ENCODE peak calls at places on chromosomes 16 and 17, in ten cellular contexts. G, N, R, Y, A, E, Q, V, X and P are unnamed samples.

GRCh38 chr16:90032664-90033346 is 13.5 kb upstream of the DBNDD1 start:
- DNase-seq in G (peak), N (no peak), R (no peak), Y (no peak), A (peak), E (no peak), Q (peak), V (no peak), X (peak), P (no peak)

GRCh38 chr17:5506307-5506706 is 19.9 kb downstream of the MIS12 start:
- DNase-seq in G (no peak), N (no peak), R (no peak), Y (no peak), A (no peak), E (no peak), Q (no peak), V (no peak), X (no peak), P (no peak)

GRCh38 chr17:58337126-58337599 is 8.6 kb upstream of the TSPOAP1 start:
- DNase-seq in G (no peak), N (no peak), R (no peak), Y (no peak), A (no peak), E (no peak), Q (no peak), V (no peak), X (no peak), P (no peak)

GRCh38 chr16:181668-182021 is 1.4 kb downstream of the HBQ1 start:
- DNase-seq in G (no peak), N (no peak), R (no peak), Y (no peak), A (no peak), E (no peak), Q (peak), V (no peak), X (peak), P (no peak)

GRCh38 chr17:58005031-58005727 is 1.9 kb downstream of the SRSF1 start:
- DNase-seq in G (no peak), N (no peak), R (no peak), Y (no peak), A (no peak), E (no peak), Q (no peak), V (no peak), X (no peak), P (no peak)

GRCh38 chr17:61997649-61998048 is 67.4 kb downstream of the MED13 start:
- DNase-seq in G (peak), N (no peak), R (no peak), Y (no peak), A (no peak), E (no peak), Q (peak), V (no peak), X (peak), P (no peak)

GRCh38 chr17:68197997-68198930 is 49.6 kb upstream of the AMZ2 start:
- DNase-seq in G (no peak), N (no peak), R (peak), Y (no peak), A (no peak), E (no peak), Q (no peak), V (peak), X (no peak), P (no peak)

GRCh38 chr17:64406321-64407200 is 15.9 kb upstream of the PECAM1 start:
- DNase-seq in G (no peak), N (no peak), R (no peak), Y (no peak), A (no peak), E (no peak), Q (no peak), V (peak), X (peak), P (no peak)

GRCh38 chr16:25419681-25420080 is 162.0 kb upstream of the ZKSCAN2 start:
- DNase-seq in G (no peak), N (no peak), R (no peak), Y (no peak), A (no peak), E (no peak), Q (no peak), V (no peak), X (no peak), P (no peak)

GRCh38 chr17:39104657-39105056 is 46.8 kb downstream of the PLXDC1 start:
- DNase-seq in G (no peak), N (no peak), R (no peak), Y (no peak), A (no peak), E (no peak), Q (no peak), V (no peak), X (no peak), P (no peak)

GRCh38 chr17:65137076-65137935 is at the start of gene RGS9:
- DNase-seq in G (peak), N (peak), R (peak), Y (peak), A (no peak), E (peak), Q (peak), V (peak), X (peak), P (peak)

GRCh38 chr16:8962393-8963009 is 1.2 kb downstream of the USP7 start:
- DNase-seq in G (no peak), N (no peak), R (peak), Y (no peak), A (no peak), E (peak), Q (no peak), V (no peak), X (no peak), P (no peak)

GRCh38 chr17:258906-259305 is 77.5 kb upstream of the DOC2B start:
- DNase-seq in G (no peak), N (peak), R (no peak), Y (no peak), A (no peak), E (no peak), Q (no peak), V (peak), X (no peak), P (no peak)

GRCh38 chr16:881219-882097 is 80.9 kb upstream of the GNG13 start:
- DNase-seq in G (no peak), N (no peak), R (no peak), Y (no peak), A (no peak), E (no peak), Q (no peak), V (no peak), X (no peak), P (no peak)

GRCh38 chr17:50047488-50048126 is 8.3 kb upstream of the ITGA3 start:
- DNase-seq in G (peak), N (peak), R (no peak), Y (no peak), A (no peak), E (no peak), Q (peak), V (no peak), X (peak), P (peak)

GRCh38 chr16:14608604-14609003 is 21.5 kb downstream of the PARN start:
- DNase-seq in G (no peak), N (no peak), R (no peak), Y (no peak), A (no peak), E (no peak), Q (no peak), V (no peak), X (no peak), P (no peak)

GRCh38 chr17:44269118-44269794 is 1.3 kb upstream of the SLC4A1 start:
- DNase-seq in G (no peak), N (no peak), R (no peak), Y (no peak), A (no peak), E (no peak), Q (no peak), V (no peak), X (no peak), P (peak)

GRCh38 chr16:22973451-22973991 is 159.6 kb downstream of the HS3ST2 start:
- DNase-seq in G (no peak), N (no peak), R (no peak), Y (no peak), A (no peak), E (no peak), Q (no peak), V (no peak), X (no peak), P (no peak)
- TF ChIP-seq CTCF in G (no peak), N (no peak), R (no peak), Y (no peak), A (no peak), E (no peak), Q (no peak), V (no peak), X (no peak), P (no peak)

GRCh38 chr17:8155341-8156173 is 3.4 kb upstream of the PER1 start:
- DNase-seq in G (no peak), N (no peak), R (no peak), Y (no peak), A (no peak), E (no peak), Q (no peak), V (peak), X (peak), P (no peak)

GRCh38 chr17:8158267-8159031 is 4.3 kb downstream of the VAMP2 start:
- DNase-seq in G (peak), N (peak), R (peak), Y (peak), A (peak), E (peak), Q (peak), V (peak), X (peak), P (peak)

GRCh38 chr17:8154608-8155152 is 2.5 kb upstream of the PER1 start:
- DNase-seq in G (no peak), N (no peak), R (no peak), Y (no peak), A (no peak), E (no peak), Q (no peak), V (no peak), X (peak), P (no peak)

GRCh38 chr17:8153957-8154607 is 1.9 kb upstream of the PER1 start:
- DNase-seq in G (peak), N (peak), R (peak), Y (peak), A (peak), E (peak), Q (peak), V (peak), X (peak), P (no peak)

GRCh38 chr17:8156174-8156992 is 4.2 kb upstream of the PER1 start:
- DNase-seq in G (peak), N (peak), R (peak), Y (peak), A (peak), E (peak), Q (peak), V (peak), X (peak), P (peak)
- TF ChIP-seq CTCF in G (peak), N (peak), R (no peak), Y (no peak), A (no peak), E (no peak), Q (no peak), V (no peak), X (no peak), P (no peak)

GRCh38 chr17:47725446-47726109 is 7.5 kb upstream of the TBX21 start:
- DNase-seq in G (no peak), N (no peak), R (no peak), Y (no peak), A (no peak), E (no peak), Q (no peak), V (no peak), X (no peak), P (no peak)
- TF ChIP-seq CTCF in G (peak), N (no peak), R (no peak), Y (no peak), A (peak), E (no peak), Q (peak), V (no peak), X (peak), P (no peak)

GRCh38 chr16:54929090-54930033 is 1.3 kb upstream of the IRX5 start:
- DNase-seq in G (peak), N (peak), R (peak), Y (peak), A (peak), E (peak), Q (peak), V (peak), X (peak), P (no peak)
- TF ChIP-seq CTCF in G (peak), N (peak), R (no peak), Y (peak), A (no peak), E (no peak), Q (no peak), V (no peak), X (peak), P (peak)

GRCh38 chr17:79983456-79983855 is 52.2 kb downstream of the TBC1D16 start:
- DNase-seq in G (no peak), N (no peak), R (no peak), Y (no peak), A (no peak), E (no peak), Q (peak), V (peak), X (no peak), P (no peak)

GRCh38 chr17:79984045-79984840 is 51.4 kb downstream of the TBC1D16 start:
- DNase-seq in G (no peak), N (no peak), R (no peak), Y (no peak), A (no peak), E (no peak), Q (no peak), V (peak), X (no peak), P (no peak)

GRCh38 chr17:79985951-79986391 is 49.7 kb downstream of the TBC1D16 start:
- DNase-seq in G (no peak), N (no peak), R (no peak), Y (no peak), A (no peak), E (no peak), Q (no peak), V (no peak), X (no peak), P (no peak)

GRCh38 chr17:79985361-79985760 is 50.3 kb downstream of the TBC1D16 start:
- DNase-seq in G (no peak), N (no peak), R (no peak), Y (no peak), A (no peak), E (no peak), Q (no peak), V (no peak), X (no peak), P (no peak)

DNA sequence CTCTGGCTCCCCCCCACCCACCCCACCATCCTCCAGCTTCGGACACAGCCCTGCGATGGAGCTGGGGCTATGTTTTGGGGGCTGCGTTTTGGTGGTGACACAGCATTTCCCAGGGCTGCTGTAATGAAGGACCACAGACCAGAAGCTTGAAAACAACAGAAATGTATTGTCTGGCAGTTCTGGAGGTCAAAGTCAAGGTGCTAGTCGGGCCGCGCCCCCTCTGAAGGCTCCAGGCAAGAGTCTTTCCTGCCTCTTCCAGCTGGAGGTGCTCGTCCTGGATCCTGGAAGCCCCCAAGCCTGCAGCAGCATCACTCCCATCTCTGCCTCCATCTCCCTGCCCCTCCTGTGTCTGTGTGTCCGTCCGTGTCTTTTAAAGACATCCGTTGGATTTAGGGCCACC is 50.8 kb downstream of the TBC1D16 start:
- DNase-seq in G (no peak), N (no peak), R (no peak), Y (no peak), A (no peak), E (no peak), Q (no peak), V (peak), X (no peak), P (no peak)
- TF ChIP-seq CTCF in G (no peak), N (no peak), R (no peak), Y (no peak), A (no peak), E (no peak), Q (no peak), V (no peak), X (no peak), P (no peak)

GRCh38 chr17:19800571-19800970 is 52.5 kb upstream of the ALDH3A1 start:
- DNase-seq in G (no peak), N (no peak), R (no peak), Y (no peak), A (no peak), E (no peak), Q (no peak), V (no peak), X (no peak), P (no peak)
- TF ChIP-seq CTCF in G (no peak), N (no peak), R (no peak), Y (no peak), A (no peak), E (no peak), Q (no peak), V (no peak), X (no peak), P (no peak)

DNA sequence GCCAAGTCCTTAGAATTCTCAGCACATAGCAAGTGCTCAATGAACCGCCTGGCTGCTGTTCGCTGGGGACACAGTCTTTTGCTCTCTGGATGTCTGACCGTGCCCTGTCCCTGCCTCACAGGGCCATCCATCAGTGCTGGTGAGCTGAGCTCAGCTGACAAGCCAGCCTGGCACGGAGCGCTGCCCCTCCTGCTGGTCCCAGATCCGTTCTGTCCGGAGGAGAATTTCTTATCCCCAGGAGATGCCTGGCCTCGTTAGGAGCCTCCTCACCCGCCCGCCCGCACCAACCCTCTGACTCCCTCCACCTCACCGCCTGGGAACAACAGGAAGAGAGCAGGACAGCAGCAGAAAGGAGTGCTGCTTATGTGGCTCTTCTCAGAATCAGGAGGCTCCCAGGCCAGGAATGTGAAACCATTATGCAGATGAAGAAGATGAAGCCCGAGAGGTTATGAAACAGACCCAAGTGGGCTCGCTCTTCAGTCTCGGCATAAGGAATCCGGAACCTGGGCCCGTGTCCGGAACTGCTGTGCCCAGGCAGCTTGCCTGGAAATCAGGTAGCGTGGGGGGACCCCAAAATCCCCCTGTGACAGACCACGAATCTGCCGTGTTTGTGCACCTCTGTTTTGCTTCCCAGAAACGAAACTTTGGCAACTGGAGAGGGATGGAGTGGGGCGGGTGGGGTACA is 28.8 kb upstream of the RMI2 start:
- DNase-seq in G (no peak), N (no peak), R (no peak), Y (no peak), A (no peak), E (no peak), Q (peak), V (no peak), X (peak), P (no peak)
- TF ChIP-seq CTCF in G (no peak), N (no peak), R (no peak), Y (no peak), A (no peak), E (no peak), Q (no peak), V (no peak), X (no peak), P (no peak)